ENCODE peak calls at places on chromosomes 2 and 18, in nine cellular contexts. O, V, U, H, F, J, B, C and S are unnamed samples.

GRCh38 chr2:183079335-183079775 is 808 bp downstream of the DUSP19 start:
- DNase-seq in B (no peak), J (no peak), V (peak), H (no peak), F (no peak), C (no peak), U (no peak), O (no peak), S (no peak)

GRCh38 chr18:50373531-50373930 is 1.3 kb upstream of the SKA1 start:
- DNase-seq in V (peak), C (no peak), J (no peak), H (no peak), O (peak), U (no peak), B (no peak), F (no peak), S (no peak)

GRCh38 chr2:206766057-206766930 is 888 bp downstream of the FASTKD2 start:
- DNase-seq in C (no peak), U (no peak), V (no peak), F (no peak), B (no peak), J (no peak), H (no peak), O (no peak), S (no peak)

GRCh38 chr2:88307817-88308216 is 137.7 kb downstream of the THNSL2 start:
- DNase-seq in C (no peak), B (no peak), J (peak), U (peak), V (peak), O (no peak), H (no peak), F (no peak), S (no peak)

GRCh38 chr2:208174144-208174543 is 10.8 kb upstream of the CRYGA start:
- DNase-seq in U (no peak), H (no peak), O (no peak), B (no peak), F (no peak), J (no peak), V (no peak), C (no peak), S (no peak)

GRCh38 chr18:12305930-12306629 is 2.0 kb upstream of the TUBB6 start:
- DNase-seq in O (no peak), H (no peak), F (no peak), U (peak), J (no peak), C (no peak), B (no peak), V (no peak), S (no peak)

GRCh38 chr2:73561422-73561821 is 80.8 kb downstream of the NAT8 start:
- DNase-seq in V (no peak), C (no peak), O (no peak), J (no peak), F (no peak), H (no peak), U (no peak), B (no peak), S (no peak)

GRCh38 chr2:237682901-237683670 is 55.7 kb downstream of the LRRFIP1 start:
- DNase-seq in U (no peak), V (peak), H (no peak), F (no peak), B (no peak), C (no peak), J (peak), O (no peak), S (no peak)

GRCh38 chr2:188450740-188451480 is 159.2 kb downstream of the GULP1 start:
- DNase-seq in O (no peak), B (no peak), H (peak), J (no peak), C (no peak), U (no peak), V (no peak), F (no peak), S (no peak)

DNA sequence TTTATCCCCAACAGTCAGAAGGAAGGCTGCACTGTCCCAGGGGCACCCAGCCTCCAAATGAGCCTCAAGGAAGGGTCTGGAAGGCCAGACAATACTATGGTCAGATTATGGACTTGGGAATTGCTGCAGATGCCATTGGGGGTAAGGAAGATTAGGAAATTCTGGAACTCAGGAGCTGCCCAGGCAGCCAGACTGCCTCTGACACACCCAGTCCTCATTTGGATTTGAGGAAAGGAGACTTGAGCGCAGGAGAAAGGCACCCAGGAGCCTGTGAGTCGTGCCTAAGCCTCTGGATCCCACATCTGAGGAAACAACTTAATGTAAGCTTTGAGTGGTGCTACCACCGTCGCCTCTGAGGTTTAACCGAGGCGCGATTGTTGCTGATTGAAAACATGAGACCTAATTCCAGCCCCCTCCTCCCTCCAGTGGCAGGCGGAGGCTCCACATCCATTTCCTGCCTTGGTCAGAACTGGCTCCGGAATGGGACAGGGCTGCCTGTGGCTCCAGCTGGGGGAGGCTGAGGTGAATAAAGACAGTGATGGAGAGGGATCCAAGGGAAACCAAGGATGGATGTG is 176.8 kb upstream of the PKDCC start:
- DNase-seq in C (no peak), F (no peak), H (no peak), B (no peak), V (no peak), O (no peak), J (no peak), U (peak), S (no peak)
- TF ChIP-seq CTCF in C (no peak), F (no peak), H (peak), B (peak), V (no peak), O (no peak), J (no peak), U (no peak), S (no peak)

DNA sequence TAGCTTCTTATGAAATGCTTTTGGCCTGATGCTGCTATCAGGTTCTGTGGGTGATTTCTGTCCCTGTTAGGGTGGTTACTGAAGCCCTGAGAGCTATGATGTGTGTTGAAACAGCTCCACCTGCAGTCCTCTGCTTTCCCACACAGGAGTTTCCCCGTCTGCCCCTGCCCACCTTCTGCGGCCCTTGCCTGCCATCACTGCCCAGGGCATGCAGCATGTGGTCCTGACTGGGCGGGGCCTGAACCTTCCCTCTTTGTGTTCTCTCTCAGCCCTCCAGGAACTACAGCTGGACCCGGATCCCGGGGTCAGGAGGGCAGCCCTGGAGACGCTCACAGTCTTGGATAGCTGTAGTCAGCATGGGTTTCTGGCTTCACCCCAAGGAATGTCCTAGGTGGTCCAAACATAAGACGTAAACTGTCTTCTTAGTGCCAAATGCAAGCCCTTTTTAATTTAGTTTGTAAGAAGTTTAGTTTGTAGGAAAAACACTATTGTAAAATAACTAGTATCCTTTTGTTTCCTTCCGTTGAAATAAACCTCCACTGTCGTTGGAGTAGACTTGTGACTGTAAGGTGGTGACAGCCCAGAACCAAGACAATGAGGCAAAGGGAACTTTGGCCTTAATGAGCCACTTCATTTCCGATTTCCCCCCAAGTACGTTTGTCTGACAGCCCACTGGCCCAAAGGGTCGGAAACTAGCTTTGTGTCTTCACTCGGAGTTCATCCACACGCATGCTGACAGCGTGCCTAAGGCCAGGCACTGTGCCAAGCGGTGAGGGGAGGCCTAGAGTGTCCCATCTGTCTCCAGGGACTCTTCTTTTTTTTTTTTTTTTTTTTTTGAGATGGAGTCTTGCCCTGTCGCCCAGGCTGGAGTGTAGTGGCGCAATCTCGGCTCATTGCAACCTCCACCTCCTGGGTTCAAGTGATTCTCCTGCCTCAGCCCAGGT is 21.2 kb downstream of the HJURP start:
- DNase-seq in J (peak), O (no peak), U (peak), B (peak), H (peak), C (no peak), F (peak), V (peak), S (no peak)
- TF ChIP-seq CTCF in J (peak), O (no peak), U (no peak), B (peak), H (peak), C (no peak), F (peak), V (no peak), S (no peak)

DNA sequence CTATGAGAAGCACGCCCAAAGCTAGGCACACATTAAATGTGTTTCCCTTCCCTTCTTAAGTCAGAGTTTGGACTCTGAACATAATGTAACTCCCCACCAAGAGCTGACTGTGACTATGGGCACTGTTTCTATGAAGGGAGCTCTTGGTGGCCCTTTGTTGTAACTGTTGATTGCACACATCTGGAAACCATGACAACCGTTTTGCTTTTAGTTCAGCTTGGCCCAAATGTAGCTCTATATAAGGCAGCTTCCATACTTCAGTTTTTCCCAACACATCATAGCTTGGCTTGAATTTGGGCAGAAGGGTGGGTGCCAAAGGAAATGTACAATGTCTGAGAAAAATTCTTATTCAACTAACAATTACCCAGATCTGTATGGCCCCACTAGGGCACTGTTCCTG is 2.6 kb upstream of the CETN1 start:
- DNase-seq in B (no peak), H (no peak), J (no peak), U (no peak), F (no peak), O (no peak), V (no peak), C (no peak), S (no peak)
- TF ChIP-seq CTCF in B (no peak), H (no peak), J (no peak), U (no peak), F (no peak), O (no peak), V (no peak), C (no peak), S (no peak)

GRCh38 chr18:8717011-8717770 is 11.8 kb downstream of the MTCL1 start:
- DNase-seq in C (no peak), F (no peak), V (no peak), H (no peak), U (peak), J (peak), O (no peak), B (no peak), S (no peak)
- TF ChIP-seq CTCF in C (no peak), F (no peak), V (no peak), H (no peak), U (no peak), J (no peak), O (no peak), B (no peak), S (no peak)

GRCh38 chr2:205675861-205676516 is 6.3 kb upstream of the NRP2 start:
- DNase-seq in H (peak), O (no peak), J (peak), V (peak), U (no peak), F (no peak), C (no peak), B (no peak), S (no peak)
- TF ChIP-seq CTCF in H (peak), O (peak), J (peak), V (no peak), U (peak), F (peak), C (peak), B (peak), S (peak)

GRCh38 chr2:11829947-11830707 is 83.7 kb downstream of the LPIN1 start:
- DNase-seq in O (peak), J (peak), H (peak), B (peak), F (peak), V (peak), U (peak), C (peak), S (peak)
- TF ChIP-seq CTCF in O (no peak), J (no peak), H (peak), B (no peak), F (peak), V (no peak), U (no peak), C (no peak), S (no peak)

DNA sequence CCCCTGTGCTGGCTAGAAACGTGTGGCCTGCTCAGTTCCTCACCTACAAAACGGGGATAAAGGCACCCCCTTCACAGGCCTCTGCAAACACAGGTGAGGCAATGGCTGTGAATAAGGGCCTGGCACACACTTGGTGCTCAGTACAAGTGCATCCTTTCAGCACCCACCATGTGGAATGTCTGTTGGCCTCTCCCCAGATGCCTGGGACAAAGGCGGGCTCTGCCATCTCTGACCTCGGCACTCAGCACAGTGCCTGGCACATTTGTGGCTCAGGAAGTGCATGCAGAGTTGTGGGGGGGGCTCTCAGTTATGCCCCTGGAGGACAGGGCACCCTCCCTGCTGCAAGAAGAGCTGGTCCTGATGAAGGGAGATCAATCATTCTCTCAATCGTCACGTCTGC is 224.6 kb upstream of the RAB6C start:
- DNase-seq in J (no peak), F (no peak), U (no peak), B (no peak), H (no peak), C (no peak), O (no peak), V (no peak), S (no peak)
- TF ChIP-seq CTCF in J (no peak), F (no peak), U (no peak), B (no peak), H (no peak), C (no peak), O (no peak), V (no peak), S (no peak)

GRCh38 chr2:7133521-7133920 is 216.3 kb downstream of the RNF144A start:
- DNase-seq in C (no peak), F (no peak), V (no peak), B (no peak), J (peak), O (no peak), H (no peak), U (peak), S (no peak)
- TF ChIP-seq CTCF in C (no peak), F (no peak), V (no peak), B (no peak), J (no peak), O (no peak), H (peak), U (no peak), S (no peak)

DNA sequence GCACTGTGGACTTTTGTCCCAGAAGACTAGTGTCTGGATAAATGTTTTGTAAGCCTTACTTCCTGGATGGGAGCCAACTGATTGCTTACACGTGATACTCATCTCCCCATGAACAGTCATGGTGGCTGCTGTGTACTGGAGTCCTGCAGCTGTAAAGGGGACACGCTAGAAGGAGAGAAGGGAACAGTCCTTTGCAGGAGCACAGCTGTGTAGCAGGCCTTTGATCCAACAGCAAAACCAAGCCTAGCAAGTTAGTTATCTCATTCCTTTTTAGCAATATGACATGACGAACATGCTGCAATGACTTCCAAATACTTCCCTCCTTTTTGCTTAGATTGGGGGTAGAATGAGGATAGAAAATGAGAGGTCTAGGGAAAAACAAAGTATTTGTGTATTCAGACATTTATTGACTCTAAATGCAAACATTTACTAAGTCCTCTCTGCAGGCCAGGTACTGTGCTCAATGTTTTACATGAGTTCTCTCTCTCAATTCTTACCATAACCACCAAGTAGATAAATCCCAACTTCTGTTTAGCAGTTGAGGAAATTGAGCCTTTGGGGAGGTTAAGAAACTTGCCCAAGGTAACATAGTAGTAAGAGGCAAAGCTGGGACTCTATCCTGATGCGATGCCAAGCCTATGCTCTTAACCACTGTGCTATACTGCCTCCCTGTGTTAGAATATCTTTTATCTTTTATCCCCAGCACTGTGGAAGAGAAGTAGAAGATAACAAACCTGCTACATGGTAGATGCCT is 55.4 kb upstream of the CD28 start:
- DNase-seq in U (no peak), V (peak), B (no peak), O (peak), C (no peak), J (peak), H (peak), F (no peak), S (no peak)
- TF ChIP-seq CTCF in U (no peak), V (peak), B (no peak), O (peak), C (no peak), J (peak), H (no peak), F (peak), S (no peak)